ENCODE peak calls at places on chromosome 14, in six cellular contexts. U is transverse colon, L is chondrocyte, K is HS-27A, O is brain microvascular endothelial cell, W is NCI-H2081. Z is an unnamed sample.

GRCh38 chr14:68249534-68250517 is 430.2 kb downstream of the RAD51B start:
- DNase-seq in K (no peak), U (no peak), W (no peak), O (no peak), L (no peak), Z (no peak)

GRCh38 chr14:94680498-94681288 is 68.5 kb downstream of the SERPINA3 start:
- DNase-seq in O (no peak), U (no peak), W (no peak), L (no peak), K (no peak), Z (no peak)

GRCh38 chr14:54975856-54976255 is 51.0 kb downstream of the WDHD1 start:
- DNase-seq in U (no peak), K (no peak), O (peak), W (no peak), L (no peak), Z (no peak)

GRCh38 chr14:63045612-63046320 is 508 bp upstream of the KCNH5 start:
- DNase-seq in L (peak), W (peak), U (no peak), O (peak), K (no peak), Z (peak)

GRCh38 chr14:33611405-33612183 is 339.3 kb downstream of the EGLN3 start:
- DNase-seq in O (peak), W (no peak), U (no peak), K (no peak), L (no peak), Z (no peak)

GRCh38 chr14:37047226-37047625 is 125.2 kb downstream of the SLC25A21 start:
- DNase-seq in O (no peak), K (no peak), U (no peak), L (no peak), W (no peak), Z (no peak)

GRCh38 chr14:104800600-104801283 is at the start of gene ZBTB42:
- DNase-seq in W (peak), L (no peak), K (no peak), O (peak), U (peak), Z (no peak)

GRCh38 chr14:79111963-79112362 is 941.8 kb downstream of the NRXN3 start:
- DNase-seq in O (no peak), U (no peak), K (no peak), L (no peak), W (no peak), Z (no peak)

GRCh38 chr14:57987596-57988300 is 121.9 kb upstream of the SLC35F4 start:
- DNase-seq in W (no peak), L (no peak), O (no peak), K (no peak), U (no peak), Z (no peak)

GRCh38 chr14:104794099-104794498 is 1.4 kb downstream of the AKT1 start:
- DNase-seq in K (no peak), U (peak), O (peak), L (no peak), W (no peak), Z (peak)

GRCh38 chr14:99579077-99579836 is 24.8 kb downstream of the CCDC85C start:
- DNase-seq in W (no peak), K (no peak), O (no peak), U (peak), L (no peak), Z (no peak)

GRCh38 chr14:95452176-95452889 is 64.1 kb downstream of the SYNE3 start:
- DNase-seq in K (no peak), L (no peak), O (peak), U (no peak), W (no peak), Z (no peak)

GRCh38 chr14:28776482-28777266 is 10.1 kb downstream of the FOXG1 start:
- DNase-seq in U (no peak), K (no peak), O (no peak), W (no peak), L (no peak), Z (no peak)

GRCh38 chr14:50237448-50237847 is 6.1 kb upstream of the SOS2 start:
- DNase-seq in U (no peak), K (no peak), W (no peak), L (no peak), O (no peak), Z (no peak)

GRCh38 chr14:33676135-33676566 is 274.7 kb downstream of the EGLN3 start:
- DNase-seq in W (peak), L (no peak), O (peak), K (peak), U (peak), Z (no peak)

GRCh38 chr14:96225745-96226151 is 21.1 kb downstream of the BDKRB2 start:
- DNase-seq in W (no peak), K (no peak), U (peak), O (no peak), L (no peak), Z (no peak)

GRCh38 chr14:99430491-99430890 is 50.2 kb downstream of the SETD3 start:
- DNase-seq in L (no peak), W (peak), U (no peak), K (no peak), O (no peak), Z (no peak)

GRCh38 chr14:32408018-32408417 is 78.9 kb downstream of the AKAP6 start:
- DNase-seq in U (no peak), L (no peak), W (no peak), K (no peak), O (no peak), Z (no peak)

GRCh38 chr14:105853907-105854599 is 327.7 kb downstream of the TMEM121 start:
- DNase-seq in K (no peak), U (peak), O (no peak), L (peak), W (no peak), Z (no peak)

GRCh38 chr14:104739546-104740516 is 13.1 kb upstream of the SIVA1 start:
- DNase-seq in O (no peak), U (no peak), K (no peak), L (no peak), W (no peak), Z (no peak)

GRCh38 chr14:90612801-90613200 is 203.4 kb downstream of the TTC7B start:
- DNase-seq in O (no peak), W (no peak), L (no peak), K (no peak), U (no peak), Z (no peak)

GRCh38 chr14:104640681-104641080 is 36.1 kb upstream of the TMEM179 start:
- DNase-seq in K (no peak), O (no peak), U (no peak), W (no peak), L (no peak), Z (no peak)

GRCh38 chr14:65359503-65359902 is 53.0 kb upstream of the FUT8 start:
- DNase-seq in K (no peak), W (no peak), L (no peak), O (no peak), U (no peak), Z (no peak)

GRCh38 chr14:55976619-55977018 is 141.6 kb upstream of the PELI2 start:
- DNase-seq in L (no peak), W (peak), O (no peak), K (no peak), U (peak), Z (no peak)

GRCh38 chr14:77375973-77376372 is 921 bp downstream of the TMED8 start:
- DNase-seq in W (no peak), L (no peak), U (no peak), O (no peak), K (no peak), Z (no peak)

Z was measured in astrocyte of the cerebellum.